ENCODE peak calls at places on chromosomes 1 and 21, in seven cellular contexts. Z, H, Q, L, R, U and J are unnamed samples.

GRCh38 chr1:110588991-110589390 is 17.2 kb downstream of the KCNA2 start:
- DNase-seq in Z (no peak), H (no peak), Q (no peak), L (no peak), R (no peak), U (no peak), J (no peak)

GRCh38 chr1:202107801-202108731 is 14.7 kb upstream of the GPR37L1 start:
- DNase-seq in Z (peak; percentile 61), H (no peak), Q (no peak), L (no peak), R (no peak), U (no peak), J (no peak)

GRCh38 chr1:239914827-239915231 is 176.9 kb upstream of the FMN2 start:
- DNase-seq in Z (no peak), H (no peak), Q (peak; percentile 91), L (no peak), R (no peak), U (no peak), J (peak; percentile 39)

GRCh38 chr1:55250399-55251075 is 35.4 kb upstream of the USP24 start:
- DNase-seq in Z (no peak), H (no peak), Q (no peak), L (no peak), R (no peak), U (no peak), J (no peak)

GRCh38 chr1:100051893-100052292 is 80.8 kb downstream of the SASS6 start:
- DNase-seq in Z (no peak), H (no peak), Q (no peak), L (no peak), R (no peak), U (no peak), J (no peak)

GRCh38 chr1:23684415-23684814 is 7.2 kb upstream of the RPL11 start:
- DNase-seq in Z (no peak), H (no peak), Q (no peak), L (no peak), R (no peak), U (no peak), J (no peak)

GRCh38 chr21:34811368-34811767 is 142.6 kb downstream of the CLIC6 start:
- DNase-seq in Z (no peak), H (no peak), Q (no peak), L (no peak), R (no peak), U (no peak), J (no peak)

GRCh38 chr1:222310830-222311229 is 237.1 kb downstream of the HHIPL2 start:
- DNase-seq in Z (peak; percentile 13), H (no peak), Q (peak; percentile 30), L (no peak), R (no peak), U (no peak), J (no peak)

GRCh38 chr1:247337961-247338360 is 6.3 kb upstream of the ZNF496 start:
- DNase-seq in Z (no peak), H (no peak), Q (no peak), L (no peak), R (no peak), U (no peak), J (no peak)

GRCh38 chr1:184385863-184386262 is 966 bp upstream of the C1orf21 start:
- DNase-seq in Z (no peak), H (no peak), Q (no peak), L (no peak), R (no peak), U (no peak), J (no peak)

GRCh38 chr1:18885311-18886002 is 16.9 kb downstream of the ALDH4A1 start:
- DNase-seq in Z (no peak), H (no peak), Q (no peak), L (no peak), R (no peak), U (no peak), J (no peak)

GRCh38 chr1:85628791-85629531 is 48.4 kb downstream of the CCN1 start:
- DNase-seq in Z (no peak), H (no peak), Q (peak; percentile 82), L (no peak), R (no peak), U (no peak), J (no peak)

GRCh38 chr1:238658766-238659165 is 727.6 kb upstream of the CHRM3 start:
- DNase-seq in Z (no peak), H (no peak), Q (no peak), L (no peak), R (no peak), U (no peak), J (no peak)

GRCh38 chr21:44801468-44802395 is at the start of gene UBE2G2:
- DNase-seq in Z (peak; percentile 72), H (peak; percentile 57), Q (peak; percentile 95), L (peak; percentile 86), R (peak; percentile 80), U (peak; percentile 83), J (peak; percentile 50)

GRCh38 chr1:207414606-207415108 is 39.5 kb upstream of the CR2 start:
- DNase-seq in Z (no peak), H (no peak), Q (no peak), L (no peak), R (peak; percentile 13), U (no peak), J (no peak)

GRCh38 chr1:94272388-94272787 is 35.0 kb upstream of the ARHGAP29 start:
- DNase-seq in Z (no peak), H (no peak), Q (no peak), L (no peak), R (no peak), U (no peak), J (no peak)

GRCh38 chr1:46813858-46814396 is 15.1 kb downstream of the CYP4B1 start:
- DNase-seq in Z (no peak), H (no peak), Q (no peak), L (no peak), R (no peak), U (no peak), J (no peak)

GRCh38 chr1:182003025-182003725 is 58.3 kb downstream of the ZNF648 start:
- DNase-seq in Z (no peak), H (no peak), Q (no peak), L (no peak), R (no peak), U (no peak), J (no peak)

GRCh38 chr1:36531833-36532232 is 49.1 kb upstream of the CSF3R start:
- DNase-seq in Z (no peak), H (no peak), Q (no peak), L (no peak), R (no peak), U (no peak), J (no peak)

GRCh38 chr1:61043010-61043820 is 39.1 kb upstream of the NFIA start:
- DNase-seq in Z (peak; percentile 60), H (peak; percentile 91), Q (peak; percentile 82), L (peak; percentile 69), R (peak; percentile 83), U (peak; percentile 87), J (peak; percentile 48)

GRCh38 chr1:214658785-214659184 is 55.8 kb downstream of the CENPF start:
- DNase-seq in Z (no peak), H (peak; percentile 11), Q (peak; percentile 58), L (no peak), R (no peak), U (no peak), J (no peak)

GRCh38 chr1:38291906-38292521 is 245.4 kb upstream of the POU3F1 start:
- DNase-seq in Z (no peak), H (no peak), Q (no peak), L (no peak), R (no peak), U (no peak), J (no peak)

GRCh38 chr1:56194911-56195310 is 384.5 kb downstream of the PLPP3 start:
- DNase-seq in Z (no peak), H (no peak), Q (peak; percentile 48), L (no peak), R (no peak), U (no peak), J (no peak)

GRCh38 chr1:168583571-168583970 is 7.2 kb downstream of the XCL1 start:
- DNase-seq in Z (no peak), H (no peak), Q (no peak), L (no peak), R (no peak), U (no peak), J (no peak)

GRCh38 chr21:27693376-27693775 is 726.5 kb upstream of the ADAMTS5 start:
- DNase-seq in Z (no peak), H (no peak), Q (peak; percentile 79), L (no peak), R (no peak), U (no peak), J (no peak)

GRCh38 chr1:90351019-90351418 is 356.1 kb downstream of the ZNF326 start:
- DNase-seq in Z (no peak), H (no peak), Q (no peak), L (no peak), R (no peak), U (no peak), J (no peak)

GRCh38 chr1:3553166-3553939 is 58.0 kb downstream of the MEGF6 start:
- DNase-seq in Z (no peak), H (no peak), Q (peak; percentile 72), L (no peak), R (no peak), U (no peak), J (no peak)